ENCODE peak calls at places on chromosomes 4 and X, in ten cellular contexts. N, O, L, A, I, T, P, Y, B and V are unnamed samples.

GRCh38 chr4:17559709-17560048 is 17.3 kb upstream of the LAP3 start:
- DNase-seq in N (no peak), O (no peak), L (no peak), A (no peak), I (no peak), T (no peak), P (no peak), Y (no peak), B (no peak), V (no peak)

GRCh38 chrX:134236690-134237362 is at the start of gene CCDC160:
- DNase-seq in N (peak; percentile 45), O (peak; percentile 38), L (peak; percentile 64), A (peak; percentile 78), I (no peak), T (peak; percentile 54), P (peak; percentile 67), Y (peak; percentile 61), B (peak; percentile 9), V (peak; percentile 46)

GRCh38 chr4:113116414-113117345 is 67.2 kb downstream of the ANK2 start:
- DNase-seq in N (no peak), O (peak; percentile 21), L (no peak), A (peak; percentile 36), I (no peak), T (no peak), P (peak; percentile 20), Y (no peak), B (peak; percentile 11), V (no peak)

GRCh38 chrX:99572711-99573110 is 837.4 kb downstream of the PCDH19 start:
- DNase-seq in N (no peak), O (no peak), L (no peak), A (no peak), I (no peak), T (no peak), P (no peak), Y (no peak), B (no peak), V (no peak)

GRCh38 chr4:125187621-125188176 is 127.1 kb upstream of the FAT4 start:
- DNase-seq in N (no peak), O (peak; percentile 83), L (no peak), A (no peak), I (no peak), T (peak; percentile 18), P (no peak), Y (no peak), B (peak; percentile 80), V (no peak)

GRCh38 chr4:107219681-107220080 is 183.6 kb upstream of the DKK2 start:
- DNase-seq in N (no peak), O (peak; percentile 63), L (no peak), A (no peak), I (no peak), T (no peak), P (no peak), Y (no peak), B (peak; percentile 45), V (no peak)

GRCh38 chr4:3451956-3452355 is 10.2 kb downstream of the HGFAC start:
- DNase-seq in N (no peak), O (peak; percentile 70), L (no peak), A (no peak), I (no peak), T (no peak), P (no peak), Y (no peak), B (peak; percentile 64), V (no peak)

GRCh38 chr4:21522296-21522695 is 426.3 kb downstream of the KCNIP4 start:
- DNase-seq in N (no peak), O (no peak), L (no peak), A (no peak), I (no peak), T (no peak), P (no peak), Y (no peak), B (no peak), V (no peak)

GRCh38 chr4:8398347-8398746 is 42.2 kb downstream of the ACOX3 start:
- DNase-seq in N (no peak), O (no peak), L (peak; percentile 7), A (no peak), I (no peak), T (no peak), P (no peak), Y (no peak), B (no peak), V (no peak)

GRCh38 chrX:17553451-17553850 is 178.5 kb downstream of the NHS start:
- DNase-seq in N (no peak), O (peak; percentile 88), L (no peak), A (peak; percentile 59), I (no peak), T (no peak), P (no peak), Y (no peak), B (peak; percentile 87), V (no peak)

GRCh38 chr4:82988323-82988832 is 22.2 kb downstream of the LIN54 start:
- DNase-seq in N (no peak), O (peak; percentile 83), L (no peak), A (no peak), I (no peak), T (no peak), P (no peak), Y (no peak), B (peak; percentile 81), V (no peak)

GRCh38 chr4:55435136-55435535 is 39.4 kb downstream of the TMEM165 start:
- DNase-seq in N (no peak), O (peak; percentile 29), L (no peak), A (no peak), I (peak; percentile 1), T (no peak), P (no peak), Y (no peak), B (no peak), V (no peak)

GRCh38 chr4:111905511-111905910 is 239.7 kb upstream of the FAM241A start:
- DNase-seq in N (no peak), O (no peak), L (no peak), A (no peak), I (no peak), T (no peak), P (no peak), Y (no peak), B (no peak), V (no peak)

GRCh38 chr4:159946983-159947645 is 844.2 kb downstream of the RAPGEF2 start:
- DNase-seq in N (no peak), O (peak; percentile 62), L (no peak), A (no peak), I (peak; percentile 2), T (no peak), P (no peak), Y (no peak), B (peak; percentile 46), V (no peak)
- TF ChIP-seq CTCF in N (peak; percentile 80), O (peak; percentile 59), L (peak; percentile 60), A (peak; percentile 91), I (peak; percentile 60), T (peak; percentile 65), P (peak; percentile 63), Y (no peak), B (peak; percentile 84), V (peak; percentile 50)

DNA sequence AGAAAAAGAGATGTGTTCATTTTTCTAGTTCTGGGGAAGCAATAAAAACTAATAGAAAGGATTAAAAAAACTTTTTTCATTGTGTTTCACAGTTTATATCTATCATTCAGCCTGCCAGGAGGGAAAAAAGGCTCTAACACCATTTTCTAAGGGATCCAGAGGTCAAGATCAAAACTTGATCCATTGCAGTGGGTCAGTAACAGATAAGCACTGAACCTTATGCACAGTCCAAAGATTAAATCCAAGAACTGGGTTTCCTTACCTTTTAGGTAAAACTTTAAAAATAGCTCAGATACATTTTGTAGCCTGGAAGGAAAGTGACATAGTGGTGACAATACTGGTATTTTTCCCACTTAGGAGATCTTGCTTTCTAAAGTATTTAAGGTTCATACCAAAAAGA is 12.7 kb downstream of the MTTP start:
- DNase-seq in N (no peak), O (no peak), L (no peak), A (no peak), I (no peak), T (no peak), P (no peak), Y (no peak), B (no peak), V (no peak)
- H3K27ac ChIP-seq in N (peak overlapping the region; percentile 37), O (no peak overlapping the region), L (no peak overlapping the region), A (no peak overlapping the region), I (no peak overlapping the region), T (no peak overlapping the region), P (no peak overlapping the region), Y (no peak overlapping the region), B (no peak overlapping the region), V (no peak overlapping the region)

DNA sequence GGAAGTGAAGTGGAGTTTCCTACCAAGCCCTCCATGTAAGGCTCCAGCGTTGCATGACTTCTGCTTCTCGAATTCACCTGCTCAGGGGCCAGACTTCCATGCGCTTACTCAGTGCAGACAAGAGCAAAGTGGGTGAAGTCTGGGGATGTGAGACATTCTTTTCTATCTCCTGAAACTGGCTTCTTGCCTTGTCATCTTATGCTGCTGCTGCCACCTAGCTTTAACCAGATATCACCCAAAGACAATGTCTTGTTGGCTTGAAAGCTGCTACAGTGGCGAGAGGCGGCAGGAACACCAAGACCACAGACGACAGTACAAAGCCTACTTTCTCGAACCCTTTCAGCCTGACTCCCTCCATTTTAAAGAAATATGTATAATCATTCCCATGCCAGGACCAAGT is 103.6 kb upstream of the ADGRG2 start:
- DNase-seq in N (no peak), O (peak; percentile 6), L (no peak), A (peak; percentile 39), I (no peak), T (no peak), P (no peak), Y (no peak), B (no peak), V (no peak)
- TF ChIP-seq CTCF in N (no peak), O (peak; percentile 11), L (no peak), A (peak; percentile 32), I (peak; percentile 41), T (no peak), P (peak; percentile 6), Y (no peak), B (no peak), V (no peak)

DNA sequence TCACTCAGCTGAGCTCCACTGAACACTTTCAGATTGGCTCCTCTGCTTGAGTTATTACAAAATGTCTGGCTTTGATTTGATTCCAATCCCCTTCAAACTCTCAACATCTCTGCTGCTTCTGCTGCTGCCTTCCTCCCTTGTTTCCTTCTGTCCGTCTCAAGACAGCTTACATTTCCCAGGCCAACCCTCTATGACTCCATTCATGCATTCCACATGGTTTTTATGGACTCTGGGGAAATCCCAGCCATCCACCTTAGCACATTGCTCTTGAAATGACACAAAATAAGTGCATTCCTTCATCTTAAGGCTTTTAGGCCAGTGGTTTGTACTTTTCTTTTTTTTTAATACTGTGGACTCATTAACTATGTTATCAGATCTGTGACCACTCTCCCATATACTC is 68.5 kb upstream of the TMEM164 start:
- DNase-seq in N (no peak), O (peak; percentile 54), L (no peak), A (no peak), I (no peak), T (no peak), P (peak; percentile 1), Y (no peak), B (peak; percentile 57), V (no peak)
- H3K27ac ChIP-seq in N (no peak overlapping the region), O (no peak overlapping the region), L (no peak overlapping the region), A (no peak overlapping the region), I (no peak overlapping the region), T (no peak overlapping the region), P (no peak overlapping the region), Y (no peak overlapping the region), B (no peak overlapping the region), V (no peak overlapping the region)